ENCODE peak calls at places on chromosomes 16 and 17, in six cellular contexts. Q is HFF-Myc, E is B cell, W is tibial nerve, S is WTC11, P is A549. T is an unnamed sample.

GRCh38 chr17:67359960-67360817 is 6.2 kb downstream of the PSMD12 start:
- DNase-seq in Q (no peak), E (no peak), W (no peak), S (no peak), P (peak), T (peak)

GRCh38 chr17:66542183-66542966 is 240.0 kb downstream of the PRKCA start:
- DNase-seq in Q (no peak), E (no peak), W (no peak), S (no peak), P (no peak), T (no peak)

GRCh38 chr16:67884-68789 is 4.3 kb downstream of the RHBDF1 start:
- DNase-seq in Q (no peak), E (no peak), W (peak), S (no peak), P (no peak), T (no peak)

GRCh38 chr17:21081967-21082366 is 39.2 kb upstream of the USP22 start:
- DNase-seq in Q (no peak), E (no peak), W (no peak), S (no peak), P (peak), T (no peak)

GRCh38 chr17:37187262-37187661 is 188.5 kb upstream of the C17orf78 start:
- DNase-seq in Q (no peak), E (no peak), W (no peak), S (no peak), P (no peak), T (peak)

GRCh38 chr16:10992797-10993196 is 48.4 kb downstream of the CLEC16A start:
- DNase-seq in Q (no peak), E (no peak), W (no peak), S (no peak), P (peak), T (peak)

GRCh38 chr17:8001976-8002645 is at the start of gene GUCY2D:
- DNase-seq in Q (no peak), E (peak), W (no peak), S (no peak), P (no peak), T (no peak)

GRCh38 chr16:19167710-19168172 is 299 bp upstream of the SYT17 start:
- DNase-seq in Q (no peak), E (peak), W (no peak), S (peak), P (peak), T (peak)

GRCh38 chr17:51258756-51259573 is 884 bp downstream of the MBTD1 start:
- DNase-seq in Q (no peak), E (peak), W (peak), S (peak), P (peak), T (peak)

GRCh38 chr17:14771543-14771942 is 470.7 kb downstream of the HS3ST3B1 start:
- DNase-seq in Q (no peak), E (no peak), W (no peak), S (no peak), P (no peak), T (no peak)

GRCh38 chr16:67857547-67858233 is 10.2 kb upstream of the CENPT start:
- DNase-seq in Q (peak), E (no peak), W (peak), S (peak), P (peak), T (peak)

GRCh38 chr17:7589204-7589868 is 558 bp downstream of the SOX15 start:
- DNase-seq in Q (no peak), E (peak), W (peak), S (peak), P (peak), T (peak)

GRCh38 chr16:80051040-80051439 is 450.5 kb upstream of the MAF start:
- DNase-seq in Q (no peak), E (no peak), W (no peak), S (peak), P (no peak), T (no peak)

GRCh38 chr16:66135376-66135775 is 231.1 kb upstream of the CDH5 start:
- DNase-seq in Q (no peak), E (no peak), W (peak), S (no peak), P (no peak), T (peak)

GRCh38 chr17:73156887-73157870 is 7.6 kb upstream of the SSTR2 start:
- DNase-seq in Q (no peak), E (no peak), W (no peak), S (no peak), P (no peak), T (no peak)

GRCh38 chr16:75931043-75931442 is 204.8 kb upstream of the CPHXL start:
- DNase-seq in Q (peak), E (no peak), W (no peak), S (no peak), P (no peak), T (no peak)

GRCh38 chr16:23354246-23354645 is 52.1 kb downstream of the SCNN1B start:
- DNase-seq in Q (no peak), E (no peak), W (no peak), S (no peak), P (no peak), T (no peak)

GRCh38 chr17:55567240-55568216 is 56.3 kb upstream of the SMIM36 start:
- DNase-seq in Q (peak), E (no peak), W (peak), S (no peak), P (no peak), T (peak)

GRCh38 chr17:31371511-31372097 is 19.9 kb upstream of the RAB11FIP4 start:
- DNase-seq in Q (peak), E (no peak), W (no peak), S (no peak), P (no peak), T (no peak)

GRCh38 chr16:89121691-89122321 is 28.2 kb downstream of the ACSF3 start:
- DNase-seq in Q (no peak), E (no peak), W (no peak), S (peak), P (no peak), T (no peak)

GRCh38 chr16:89123001-89123830 is 29.6 kb downstream of the ACSF3 start:
- DNase-seq in Q (no peak), E (no peak), W (no peak), S (peak), P (no peak), T (no peak)

GRCh38 chr16:89123831-89124100 is 30.1 kb downstream of the ACSF3 start:
- DNase-seq in Q (no peak), E (no peak), W (no peak), S (no peak), P (no peak), T (no peak)

GRCh38 chr16:89120921-89121351 is 27.3 kb downstream of the ACSF3 start:
- DNase-seq in Q (no peak), E (no peak), W (no peak), S (peak), P (no peak), T (no peak)

DNA sequence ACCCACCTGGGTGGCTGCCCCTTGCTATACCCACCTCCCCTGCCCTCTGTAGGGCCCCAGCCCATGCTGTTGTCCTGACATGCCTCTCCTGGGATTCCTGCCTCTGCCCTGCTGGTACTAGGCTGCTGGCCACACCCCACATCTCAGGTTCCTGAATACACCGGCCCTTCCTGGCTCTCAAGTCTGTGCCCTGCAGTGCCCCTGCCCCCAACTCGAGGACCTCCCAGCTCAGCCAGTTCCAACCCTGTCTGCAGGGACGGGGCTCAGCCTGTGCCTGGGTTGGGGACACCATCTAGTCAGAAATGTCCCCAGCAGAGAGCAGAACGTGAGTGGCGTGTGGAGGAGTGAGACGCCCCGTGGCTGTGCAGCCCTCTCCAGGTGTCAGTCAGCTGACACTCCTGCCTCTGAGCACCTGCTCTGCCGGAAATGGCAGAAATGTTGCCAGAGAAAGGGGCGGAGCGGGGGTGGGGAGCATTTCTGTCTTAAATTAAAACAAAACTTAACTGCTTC is 28.7 kb downstream of the ACSF3 start:
- DNase-seq in Q (no peak), E (peak), W (no peak), S (peak), P (no peak), T (no peak)
- TF ChIP-seq CTCF in Q (no peak), E (no peak), W (no peak), S (no peak), P (no peak), T (no peak)

DNA sequence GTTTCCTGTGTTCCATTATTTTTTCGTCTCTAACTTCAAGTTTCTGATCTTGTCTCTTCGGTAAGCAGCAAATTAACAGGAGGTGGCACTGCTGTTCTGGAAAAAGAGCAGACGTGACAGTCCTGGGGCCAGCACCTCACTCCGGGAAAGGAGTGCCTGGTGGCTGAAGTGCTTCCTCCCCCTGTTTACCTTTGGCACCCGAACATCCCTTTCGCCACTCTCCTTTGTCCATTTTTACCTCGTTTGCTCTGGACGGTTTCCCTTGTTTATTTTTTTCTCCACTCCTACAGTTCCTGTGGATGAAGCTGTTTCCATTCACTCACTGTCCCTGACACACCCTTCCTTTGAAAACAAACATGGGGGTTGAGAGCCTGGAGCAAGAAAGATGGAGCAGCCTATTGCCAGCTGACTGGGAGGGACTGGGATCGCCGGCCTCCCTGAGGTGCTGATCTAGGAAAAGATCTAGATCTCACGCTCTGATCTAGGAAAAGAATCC is 12.6 kb downstream of the SAP30BP start:
- DNase-seq in Q (no peak), E (no peak), W (peak), S (no peak), P (peak), T (peak)
- TF ChIP-seq CTCF in Q (peak), E (no peak), W (peak), S (no peak), P (peak), T (peak)

DNA sequence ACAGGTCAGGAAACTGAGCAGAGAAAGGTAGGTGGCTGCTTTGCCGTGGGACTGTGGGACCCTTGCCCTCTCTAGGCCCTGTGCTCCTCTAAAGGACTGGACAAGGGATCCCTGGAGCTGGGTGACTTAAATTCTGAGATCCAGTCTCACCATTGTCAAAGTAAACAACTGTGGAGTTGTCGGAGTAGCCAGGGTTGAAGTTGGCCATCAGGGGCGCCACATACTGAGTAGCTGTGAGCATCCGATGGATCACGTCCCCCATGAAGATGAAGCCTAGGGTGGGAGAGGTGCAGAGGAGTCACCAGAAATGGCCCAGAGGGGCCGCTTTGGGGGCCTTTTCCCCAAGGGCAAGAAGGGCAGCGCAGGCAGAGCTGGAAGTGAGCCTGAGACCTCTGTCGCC is 43.5 kb downstream of the PLXDC1 start:
- DNase-seq in Q (no peak), E (no peak), W (no peak), S (no peak), P (no peak), T (no peak)
- TF ChIP-seq CTCF in Q (no peak), E (no peak), W (no peak), S (no peak), P (no peak), T (no peak)

DNA sequence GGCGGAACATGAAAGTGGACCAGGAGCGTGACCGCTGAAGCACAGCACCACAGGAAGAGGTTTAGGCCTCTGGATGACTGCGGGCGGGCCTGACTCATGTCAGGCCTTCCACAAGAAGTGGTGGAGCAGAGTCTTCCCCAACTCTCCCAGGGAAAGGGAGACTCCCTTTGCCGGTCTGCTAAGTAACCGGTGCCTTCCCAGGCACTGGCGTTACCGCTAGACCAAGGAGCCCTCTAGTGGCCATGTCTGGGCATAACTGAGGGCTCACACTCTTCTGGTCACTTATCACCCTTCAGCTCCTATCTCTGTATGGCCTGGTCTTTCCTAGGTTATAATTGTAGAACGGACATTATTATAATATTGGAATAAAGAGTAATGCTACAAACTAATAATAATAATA is 1931.9 kb downstream of the TP53TG3F start:
- DNase-seq in Q (peak), E (no peak), W (no peak), S (peak), P (peak), T (no peak)
- TF ChIP-seq CTCF in Q (peak), E (peak), W (peak), S (peak), P (no peak), T (peak)